ENCODE peak calls at places on chromosomes 7 and 10, in four cellular contexts. O is AG08395, Q is stomach, A is upper lobe of right lung. G is an unnamed sample.

GRCh38 chr10:34627741-34628140 is 187.4 kb downstream of the PARD3 start:
- DNase-seq in O (no peak), Q (no peak), A (no peak), G (no peak)

GRCh38 chr7:24727165-24728120 is 29.8 kb downstream of the GSDME start:
- DNase-seq in O (peak; percentile 26), Q (no peak), A (no peak), G (no peak)

GRCh38 chr7:38840736-38841460 is 68.1 kb downstream of the VPS41 start:
- DNase-seq in O (peak; percentile 86), Q (no peak), A (no peak), G (no peak)

GRCh38 chr7:1292972-1293830 is 60.5 kb downstream of the UNCX start:
- DNase-seq in O (no peak), Q (no peak), A (no peak), G (no peak)

GRCh38 chr7:159240962-159241361 is 96.3 kb upstream of the VIPR2 start:
- DNase-seq in O (no peak), Q (no peak), A (no peak), G (no peak)

GRCh38 chr7:11593322-11593721 is 238.7 kb downstream of the THSD7A start:
- DNase-seq in O (no peak), Q (no peak), A (no peak), G (no peak)

GRCh38 chr7:131015131-131015954 is 281.3 kb upstream of the KLF14 start:
- DNase-seq in O (no peak), Q (no peak), A (no peak), G (no peak)

GRCh38 chr10:124516998-124517397 is 55.4 kb downstream of the LHPP start:
- DNase-seq in O (no peak), Q (no peak), A (no peak), G (no peak)

GRCh38 chr7:100837099-100837836 is 9.9 kb upstream of the EPHB4 start:
- DNase-seq in O (peak; percentile 94), Q (peak; percentile 90), A (peak; percentile 95), G (peak; percentile 84)

GRCh38 chr7:1004018-1004880 is 21.3 kb downstream of the CYP2W1 start:
- DNase-seq in O (no peak), Q (no peak), A (no peak), G (no peak)

GRCh38 chr7:105791926-105792325 is 84.5 kb downstream of the ATXN7L1 start:
- DNase-seq in O (no peak), Q (no peak), A (no peak), G (no peak)

GRCh38 chr7:73954861-73955260 is 73.1 kb upstream of the ELN start:
- DNase-seq in O (no peak), Q (no peak), A (no peak), G (no peak)

GRCh38 chr7:6691609-6692106 is 15.1 kb downstream of the ZNF12 start:
- DNase-seq in O (no peak), Q (no peak), A (no peak), G (no peak)

GRCh38 chr10:29636178-29636577 is 1.4 kb upstream of the SVIL start:
- DNase-seq in O (peak; percentile 65), Q (no peak), A (no peak), G (no peak)

GRCh38 chr7:55534262-55534915 is 37.9 kb downstream of the VOPP1 start:
- DNase-seq in O (peak; percentile 76), Q (no peak), A (peak; percentile 77), G (peak; percentile 79)

GRCh38 chr10:116880716-116881440 is 31.6 kb downstream of the ENO4 start:
- DNase-seq in O (peak; percentile 70), Q (no peak), A (no peak), G (peak; percentile 62)

GRCh38 chr10:91208645-91209044 is 11.8 kb upstream of the PCGF5 start:
- DNase-seq in O (no peak), Q (no peak), A (no peak), G (no peak)

GRCh38 chr7:12291870-12292269 is 80.8 kb downstream of the TMEM106B start:
- DNase-seq in O (no peak), Q (no peak), A (no peak), G (no peak)

GRCh38 chr10:80500572-80501380 is 36.9 kb upstream of the SH2D4B start:
- DNase-seq in O (no peak), Q (peak; percentile 25), A (peak; percentile 64), G (no peak)

GRCh38 chr10:110786172-110786571 is 85.6 kb upstream of the PDCD4 start:
- DNase-seq in O (no peak), Q (no peak), A (no peak), G (no peak)

GRCh38 chr10:123134058-123134914 is 1.5 kb upstream of the HMX3 start:
- DNase-seq in O (no peak), Q (no peak), A (no peak), G (no peak)